ENCODE peak calls at places on chromosomes 11 and 22, in six cellular contexts. One of them, this sample, is unnamed.

GRCh38 chr11:64514596-64514995 is 76.4 kb upstream of the SLC22A12 start:
- DNase-seq in HuH-7.5: no peak
- DNase-seq in upper lobe of right lung: no peak
- DNase-seq in retinal pigment epithelial cell: no peak
- DNase-seq in A549: no peak
- DNase-seq in Jurkat, Clone E6-1: no peak
- DNase-seq in this sample: no peak

GRCh38 chr22:41009222-41009948 is 58.2 kb downstream of the RBX1 start:
- DNase-seq in HuH-7.5: no peak
- DNase-seq in upper lobe of right lung: peak; percentile 68
- DNase-seq in retinal pigment epithelial cell: no peak
- DNase-seq in A549: no peak
- DNase-seq in Jurkat, Clone E6-1: no peak
- DNase-seq in this sample: no peak

GRCh38 chr11:45458269-45458668 is 172.1 kb upstream of the SYT13 start:
- DNase-seq in HuH-7.5: no peak
- DNase-seq in upper lobe of right lung: no peak
- DNase-seq in retinal pigment epithelial cell: no peak
- DNase-seq in A549: no peak
- DNase-seq in Jurkat, Clone E6-1: no peak
- DNase-seq in this sample: no peak

GRCh38 chr11:71421392-71421950 is 26.7 kb downstream of the DHCR7 start:
- DNase-seq in HuH-7.5: no peak
- DNase-seq in upper lobe of right lung: peak; percentile 37
- DNase-seq in retinal pigment epithelial cell: no peak
- DNase-seq in A549: no peak
- DNase-seq in Jurkat, Clone E6-1: no peak
- DNase-seq in this sample: no peak

GRCh38 chr22:44462246-44463015 is 35.6 kb downstream of the RTL6 start:
- DNase-seq in HuH-7.5: no peak
- DNase-seq in upper lobe of right lung: no peak
- DNase-seq in retinal pigment epithelial cell: no peak
- DNase-seq in A549: no peak
- DNase-seq in Jurkat, Clone E6-1: no peak
- DNase-seq in this sample: no peak

GRCh38 chr11:46277623-46278386 is at the start of gene CREB3L1:
- DNase-seq in HuH-7.5: peak; percentile 66
- DNase-seq in upper lobe of right lung: peak; percentile 80
- DNase-seq in retinal pigment epithelial cell: no peak
- DNase-seq in A549: no peak
- DNase-seq in Jurkat, Clone E6-1: no peak
- DNase-seq in this sample: no peak

GRCh38 chr11:19995131-19995530 is 165.1 kb downstream of the DBX1 start:
- DNase-seq in HuH-7.5: no peak
- DNase-seq in upper lobe of right lung: no peak
- DNase-seq in retinal pigment epithelial cell: no peak
- DNase-seq in A549: peak; percentile 91
- DNase-seq in Jurkat, Clone E6-1: no peak
- DNase-seq in this sample: no peak

GRCh38 chr11:46120361-46120710 is 918 bp downstream of the PHF21A start:
- DNase-seq in HuH-7.5: no peak
- DNase-seq in upper lobe of right lung: peak; percentile 68
- DNase-seq in retinal pigment epithelial cell: no peak
- DNase-seq in A549: no peak
- DNase-seq in Jurkat, Clone E6-1: no peak
- DNase-seq in this sample: no peak

GRCh38 chr22:48595511-48595905 is 1232.2 kb downstream of the BRD1 start:
- DNase-seq in HuH-7.5: no peak
- DNase-seq in upper lobe of right lung: no peak
- DNase-seq in retinal pigment epithelial cell: no peak
- DNase-seq in A549: no peak
- DNase-seq in Jurkat, Clone E6-1: no peak
- DNase-seq in this sample: no peak

GRCh38 chr11:95354304-95354703 is 123.3 kb upstream of the SESN3 start:
- DNase-seq in HuH-7.5: no peak
- DNase-seq in upper lobe of right lung: no peak
- DNase-seq in retinal pigment epithelial cell: no peak
- DNase-seq in A549: no peak
- DNase-seq in Jurkat, Clone E6-1: no peak
- DNase-seq in this sample: no peak

GRCh38 chr11:12526789-12527188 is 147.4 kb upstream of the TEAD1 start:
- DNase-seq in HuH-7.5: no peak
- DNase-seq in upper lobe of right lung: no peak
- DNase-seq in retinal pigment epithelial cell: no peak
- DNase-seq in A549: no peak
- DNase-seq in Jurkat, Clone E6-1: no peak
- DNase-seq in this sample: no peak

GRCh38 chr22:43642319-43642718 is 169.8 kb downstream of the EFCAB6 start:
- DNase-seq in HuH-7.5: no peak
- DNase-seq in upper lobe of right lung: no peak
- DNase-seq in retinal pigment epithelial cell: no peak
- DNase-seq in A549: no peak
- DNase-seq in Jurkat, Clone E6-1: no peak
- DNase-seq in this sample: no peak

GRCh38 chr11:132471491-132471890 is 1060.8 kb downstream of the OPCML start:
- DNase-seq in HuH-7.5: no peak
- DNase-seq in upper lobe of right lung: no peak
- DNase-seq in retinal pigment epithelial cell: no peak
- DNase-seq in A549: no peak
- DNase-seq in Jurkat, Clone E6-1: no peak
- DNase-seq in this sample: no peak

GRCh38 chr11:74948546-74948897 is 369 bp downstream of the XRRA1 start:
- DNase-seq in HuH-7.5: peak; percentile 22
- DNase-seq in upper lobe of right lung: no peak
- DNase-seq in retinal pigment epithelial cell: no peak
- DNase-seq in A549: peak; percentile 4
- DNase-seq in Jurkat, Clone E6-1: peak; percentile 14
- DNase-seq in this sample: no peak

GRCh38 chr11:44659641-44660040 is 67.1 kb upstream of the TSPAN18 start:
- DNase-seq in HuH-7.5: no peak
- DNase-seq in upper lobe of right lung: no peak
- DNase-seq in retinal pigment epithelial cell: no peak
- DNase-seq in A549: no peak
- DNase-seq in Jurkat, Clone E6-1: no peak
- DNase-seq in this sample: no peak

GRCh38 chr11:2929511-2929879 is 275 bp upstream of the PHLDA2 start:
- DNase-seq in HuH-7.5: peak; percentile 81
- DNase-seq in upper lobe of right lung: peak; percentile 88
- DNase-seq in retinal pigment epithelial cell: no peak
- DNase-seq in A549: peak; percentile 81
- DNase-seq in Jurkat, Clone E6-1: no peak
- DNase-seq in this sample: no peak

GRCh38 chr22:32572741-32573140 is 98.1 kb downstream of the FBXO7 start:
- DNase-seq in HuH-7.5: no peak
- DNase-seq in upper lobe of right lung: no peak
- DNase-seq in retinal pigment epithelial cell: no peak
- DNase-seq in A549: no peak
- DNase-seq in Jurkat, Clone E6-1: no peak
- DNase-seq in this sample: no peak

GRCh38 chr11:117898059-117898458 is 21.6 kb upstream of the FXYD6 start:
- DNase-seq in HuH-7.5: no peak
- DNase-seq in upper lobe of right lung: no peak
- DNase-seq in retinal pigment epithelial cell: no peak
- DNase-seq in A549: no peak
- DNase-seq in Jurkat, Clone E6-1: no peak
- DNase-seq in this sample: no peak

GRCh38 chr11:125070699-125071254 is 7.7 kb downstream of the SLC37A2 start:
- DNase-seq in HuH-7.5: peak; percentile 57
- DNase-seq in upper lobe of right lung: peak; percentile 89
- DNase-seq in retinal pigment epithelial cell: peak; percentile 7
- DNase-seq in A549: no peak
- DNase-seq in Jurkat, Clone E6-1: no peak
- DNase-seq in this sample: no peak

GRCh38 chr22:36981247-36981775 is 37.9 kb downstream of the TST start:
- DNase-seq in HuH-7.5: no peak
- DNase-seq in upper lobe of right lung: no peak
- DNase-seq in retinal pigment epithelial cell: no peak
- DNase-seq in A549: no peak
- DNase-seq in Jurkat, Clone E6-1: no peak
- DNase-seq in this sample: no peak

GRCh38 chr11:61091373-61092279 is 10.7 kb upstream of the CD5 start:
- DNase-seq in HuH-7.5: no peak
- DNase-seq in upper lobe of right lung: no peak
- DNase-seq in retinal pigment epithelial cell: no peak
- DNase-seq in A549: no peak
- DNase-seq in Jurkat, Clone E6-1: no peak
- DNase-seq in this sample: no peak

GRCh38 chr22:19483481-19484244 is 3.9 kb downstream of the CDC45 start:
- DNase-seq in HuH-7.5: no peak
- DNase-seq in upper lobe of right lung: no peak
- DNase-seq in retinal pigment epithelial cell: no peak
- DNase-seq in A549: no peak
- DNase-seq in Jurkat, Clone E6-1: no peak
- DNase-seq in this sample: no peak

GRCh38 chr22:22342697-22343602 is 98.4 kb downstream of the VPREB1 start:
- DNase-seq in HuH-7.5: peak; percentile 57
- DNase-seq in upper lobe of right lung: peak; percentile 80
- DNase-seq in retinal pigment epithelial cell: peak; percentile 51
- DNase-seq in A549: peak; percentile 49
- DNase-seq in Jurkat, Clone E6-1: peak; percentile 48
- DNase-seq in this sample: peak; percentile 65

GRCh38 chr11:57763568-57763967 is 2.0 kb downstream of the CTNND1 start:
- DNase-seq in HuH-7.5: peak; percentile 63
- DNase-seq in upper lobe of right lung: no peak
- DNase-seq in retinal pigment epithelial cell: no peak
- DNase-seq in A549: no peak
- DNase-seq in Jurkat, Clone E6-1: no peak
- DNase-seq in this sample: no peak

GRCh38 chr22:40196628-40197027 is 18.9 kb downstream of the TNRC6B start:
- DNase-seq in HuH-7.5: no peak
- DNase-seq in upper lobe of right lung: no peak
- DNase-seq in retinal pigment epithelial cell: no peak
- DNase-seq in A549: no peak
- DNase-seq in Jurkat, Clone E6-1: no peak
- DNase-seq in this sample: no peak

GRCh38 chr11:75968021-75968685 is 153.1 kb downstream of the UVRAG start:
- DNase-seq in HuH-7.5: no peak
- DNase-seq in upper lobe of right lung: no peak
- DNase-seq in retinal pigment epithelial cell: no peak
- DNase-seq in A549: no peak
- DNase-seq in Jurkat, Clone E6-1: no peak
- DNase-seq in this sample: no peak

This sample was measured in DND-41.